ENCODE peak calls at places on chromosomes 13 and 19, in nine cellular contexts. O, W, X, D, Z, K, G, R and T are unnamed samples. For H3K4me1, the result is how much of the 10 kb centered on the place peaks cover.

GRCh38 chr19:18280247-18281081 is 958 bp downstream of the JUND start:
- DNase-seq in O (peak), W (peak), X (no peak), D (peak), Z (peak), K (peak), G (peak), R (peak), T (peak)

GRCh38 chr19:3701200-3701599 is 932 bp upstream of the PIP5K1C start:
- DNase-seq in O (no peak), W (no peak), X (no peak), D (no peak), Z (no peak), K (no peak), G (no peak), R (no peak), T (no peak)

GRCh38 chr13:44796597-44797517 is 192.4 kb downstream of the NUFIP1 start:
- DNase-seq in O (no peak), W (no peak), X (no peak), D (no peak), Z (no peak), K (no peak), G (no peak), R (no peak), T (no peak)

GRCh38 chr19:32870154-32870573 is 597 bp upstream of the SLC7A9 start:
- DNase-seq in O (peak), W (peak), X (no peak), D (peak), Z (peak), K (no peak), G (no peak), R (no peak), T (peak)

GRCh38 chr13:59691501-59692066 is 472.1 kb downstream of the DIAPH3 start:
- DNase-seq in O (no peak), W (no peak), X (no peak), D (no peak), Z (no peak), K (no peak), G (no peak), R (peak), T (no peak)

GRCh38 chr13:43732726-43733125 is 54.0 kb downstream of the ENOX1 start:
- DNase-seq in O (no peak), W (no peak), X (no peak), D (no peak), Z (no peak), K (no peak), G (no peak), R (no peak), T (no peak)

GRCh38 chr19:35828694-35829301 is 16.2 kb upstream of the PRODH2 start:
- DNase-seq in O (no peak), W (peak), X (no peak), D (peak), Z (peak), K (no peak), G (peak), R (peak), T (no peak)

GRCh38 chr19:972281-972680 is 11.9 kb upstream of the WDR18 start:
- DNase-seq in O (no peak), W (no peak), X (no peak), D (no peak), Z (no peak), K (no peak), G (no peak), R (no peak), T (no peak)

GRCh38 chr13:97369269-97369893 is 64.6 kb upstream of the RAP2A start:
- DNase-seq in O (no peak), W (no peak), X (no peak), D (no peak), Z (no peak), K (no peak), G (no peak), R (no peak), T (no peak)

GRCh38 chr13:26219726-26220125 is 2.4 kb downstream of the RNF6 start:
- DNase-seq in O (no peak), W (no peak), X (no peak), D (no peak), Z (no peak), K (no peak), G (no peak), R (peak), T (no peak)

GRCh38 chr13:49022472-49023144 is 46.9 kb downstream of the FNDC3A start:
- DNase-seq in O (no peak), W (no peak), X (no peak), D (no peak), Z (no peak), K (no peak), G (no peak), R (peak), T (no peak)

GRCh38 chr19:47256688-47257410 is 524 bp downstream of the CCDC9 start:
- DNase-seq in O (peak), W (peak), X (peak), D (peak), Z (peak), K (peak), G (peak), R (peak), T (peak)

GRCh38 chr19:21197589-21198295 is 55.9 kb downstream of the ZNF431 start:
- DNase-seq in O (no peak), W (no peak), X (no peak), D (no peak), Z (no peak), K (no peak), G (peak), R (peak), T (no peak)
- H3K4me1 ChIP-seq in O (under half), W (under half), X (under half), D (under half), Z (under half), K (under half), G (under half), R (under half), T (under half)

DNA sequence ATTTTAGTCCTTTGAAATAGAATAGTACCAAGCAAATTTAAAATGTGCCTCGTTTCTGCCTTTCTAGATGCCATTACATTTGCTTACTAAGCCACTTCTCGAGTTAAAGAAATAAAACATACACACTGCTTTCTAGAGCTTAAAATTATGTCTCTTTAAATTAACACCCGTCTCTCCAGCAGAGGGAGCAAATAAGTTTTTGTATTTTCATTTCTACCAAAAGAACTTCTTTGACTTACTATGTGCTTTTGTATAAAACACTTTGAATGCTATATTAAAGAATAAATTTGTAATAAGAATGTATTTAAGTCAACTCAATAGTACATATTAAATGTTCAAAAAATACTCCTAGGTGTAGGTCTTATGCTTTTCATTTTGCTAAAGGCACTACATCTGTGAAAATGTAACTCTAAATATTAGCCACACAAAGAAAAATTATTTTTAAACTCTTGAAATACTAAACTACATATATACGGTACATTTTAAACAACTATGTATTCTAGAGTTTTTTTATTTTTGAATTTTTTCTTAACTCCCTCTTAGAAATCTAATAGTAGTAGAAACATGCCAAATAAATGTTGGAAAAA is 269.3 kb upstream of the MIR17HG start:
- DNase-seq in O (no peak), W (no peak), X (no peak), D (no peak), Z (no peak), K (no peak), G (no peak), R (no peak), T (no peak)
- TF ChIP-seq CTCF in O (no peak), W (peak), X (peak), D (peak), Z (no peak), K (no peak), G (no peak), R (no peak), T (no peak)

DNA sequence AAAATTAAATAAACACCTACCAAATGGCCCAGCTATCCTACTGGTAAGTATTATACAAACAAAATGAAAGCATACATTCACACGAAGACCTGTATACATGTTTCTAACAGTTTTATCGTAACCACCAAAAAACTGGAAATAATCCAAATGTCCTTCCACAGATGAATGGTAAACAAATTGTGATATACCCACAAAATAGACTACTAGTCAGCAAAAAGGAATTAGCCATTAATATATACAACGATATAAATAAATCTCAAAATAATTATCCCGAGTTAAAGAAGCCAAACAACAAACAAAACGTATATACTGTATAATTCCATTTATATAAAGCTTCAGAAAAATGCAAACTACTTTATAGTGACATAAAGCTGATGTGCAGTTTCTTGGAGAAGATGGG is 106.3 kb upstream of the SERTM1 start:
- DNase-seq in O (no peak), W (no peak), X (no peak), D (no peak), Z (no peak), K (no peak), G (no peak), R (no peak), T (no peak)
- H3K27ac ChIP-seq in O (no peak), W (no peak), X (no peak), D (no peak), Z (no peak), K (no peak), G (no peak), R (no peak), T (no peak)

GRCh38 chr13:32115069-32115468 is 83.5 kb downstream of the FRY start:
- DNase-seq in O (no peak), W (no peak), X (no peak), D (no peak), Z (no peak), K (no peak), G (no peak), R (no peak), T (no peak)
- H3K4me1 ChIP-seq in O (under half), W (under half), X (under half), D (under half), Z (under half), K (under half), G (under half), R (under half), T (under half)

DNA sequence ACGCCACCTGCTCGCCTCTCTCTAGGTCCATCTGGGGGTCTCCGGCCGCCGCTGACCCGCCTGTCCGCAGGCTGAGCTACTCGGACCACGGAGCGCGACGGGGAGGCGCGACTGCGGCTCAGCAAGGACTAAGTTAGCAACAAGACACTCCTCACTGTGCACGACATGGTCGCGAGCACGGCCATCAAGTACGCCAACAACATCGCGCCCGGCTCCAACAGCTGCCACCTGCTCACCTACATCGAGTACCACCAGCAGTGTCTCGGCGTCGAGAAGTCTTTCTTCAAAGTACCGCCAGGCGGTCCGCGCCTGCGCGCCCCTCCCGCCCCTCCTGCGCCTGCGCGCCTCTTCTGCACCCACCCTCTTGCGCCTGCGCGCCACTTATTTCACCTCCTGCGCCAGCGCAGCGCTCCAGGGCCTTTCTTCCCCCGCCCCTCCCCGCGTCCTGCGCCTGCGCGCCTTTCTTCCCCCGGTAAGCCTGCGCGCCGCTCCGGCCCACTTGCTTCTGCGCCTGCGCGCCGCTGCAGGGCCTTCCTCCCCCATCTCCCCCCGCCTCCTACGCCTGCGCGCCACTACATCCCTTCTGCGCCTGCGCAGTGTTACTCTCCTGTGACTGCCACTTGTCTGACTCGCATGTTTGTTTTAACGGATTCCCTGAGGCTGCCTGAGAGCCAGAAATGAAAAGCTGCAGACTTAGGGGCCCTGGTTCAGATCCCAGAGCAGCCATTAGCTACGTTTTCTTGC is 63.9 kb downstream of the ACSBG2 start:
- DNase-seq in O (peak), W (peak), X (peak), D (peak), Z (peak), K (peak), G (peak), R (peak), T (peak)
- TF ChIP-seq CTCF in O (peak), W (peak), X (no peak), D (peak), Z (no peak), K (peak), G (peak), R (peak), T (peak)

DNA sequence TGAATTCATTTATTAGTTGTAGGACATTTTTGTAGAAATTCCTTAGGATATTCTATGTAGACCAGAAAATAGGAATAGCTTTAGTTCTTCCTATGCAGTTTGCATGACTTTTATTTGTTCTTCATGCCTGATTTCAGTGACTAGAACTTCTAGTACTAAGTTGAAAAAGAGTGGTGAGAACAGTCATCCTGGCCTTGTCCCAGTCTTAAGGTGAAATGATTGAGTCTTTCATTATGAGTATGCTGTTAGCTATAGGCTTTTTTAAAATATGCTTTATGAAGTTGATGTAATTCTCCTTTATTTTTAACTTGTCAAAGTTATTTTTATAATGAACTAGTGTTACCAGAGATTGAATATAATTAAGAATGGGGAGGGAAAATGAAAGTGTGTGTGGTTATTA is 690.1 kb upstream of the KLHL1 start:
- DNase-seq in O (no peak), W (no peak), X (no peak), D (no peak), Z (no peak), K (no peak), G (no peak), R (no peak), T (no peak)
- H3K27ac ChIP-seq in O (no peak), W (no peak), X (no peak), D (no peak), Z (no peak), K (no peak), G (no peak), R (no peak), T (no peak)